ENCODE peak calls at places on chromosomes 13 and 19, in seven cellular contexts. E is neuronal stem cell, J is IMR-90, V is MM.1S, X is fibroblast of lung, D is endodermal cell, Y is mesenchymal stem cell. F is an unnamed sample.

GRCh38 chr19:43780706-43781525 is at the start of gene KCNN4:
- DNase-seq in E (no peak), J (peak; percentile 67), V (no peak), X (peak; percentile 91), D (no peak), Y (peak; percentile 48), F (no peak)

GRCh38 chr13:87234981-87235380 is 436.2 kb upstream of the SLITRK5 start:
- DNase-seq in E (no peak), J (peak; percentile 64), V (peak; percentile 40), X (peak; percentile 95), D (no peak), Y (peak; percentile 47), F (no peak)

GRCh38 chr19:55642153-55643002 is 1.1 kb upstream of the ZNF581 start:
- DNase-seq in E (no peak), J (no peak), V (peak; percentile 33), X (peak; percentile 43), D (peak; percentile 69), Y (peak; percentile 38), F (peak; percentile 46)

GRCh38 chr19:45216677-45217076 is 28.5 kb downstream of the EXOC3L2 start:
- DNase-seq in E (no peak), J (no peak), V (no peak), X (peak; percentile 36), D (no peak), Y (no peak), F (no peak)

GRCh38 chr13:108272333-108272732 is 2.8 kb downstream of the TNFSF13B start:
- DNase-seq in E (no peak), J (peak; percentile 31), V (no peak), X (peak; percentile 24), D (no peak), Y (peak; percentile 28), F (no peak)

GRCh38 chr19:44725684-44726083 is 22.8 kb upstream of the BCL3 start:
- DNase-seq in E (no peak), J (no peak), V (no peak), X (no peak), D (no peak), Y (no peak), F (no peak)

GRCh38 chr19:48330012-48330681 is 4.8 kb downstream of the EMP3 start:
- DNase-seq in E (peak; percentile 79), J (no peak), V (peak; percentile 96), X (peak; percentile 48), D (peak; percentile 94), Y (peak; percentile 50), F (peak; percentile 92)

GRCh38 chr19:13684021-13684420 is 80.3 kb upstream of the MRI1 start:
- DNase-seq in E (no peak), J (no peak), V (no peak), X (no peak), D (no peak), Y (no peak), F (no peak)

GRCh38 chr13:23547000-23547590 is 23.1 kb upstream of the TNFRSF19 start:
- DNase-seq in E (no peak), J (peak; percentile 7), V (no peak), X (peak; percentile 51), D (peak; percentile 72), Y (peak; percentile 8), F (no peak)

GRCh38 chr19:33302175-33302973 is at the start of gene CEBPA:
- DNase-seq in E (peak; percentile 90), J (peak; percentile 72), V (peak; percentile 29), X (peak; percentile 74), D (peak; percentile 93), Y (peak; percentile 74), F (no peak)

DNA sequence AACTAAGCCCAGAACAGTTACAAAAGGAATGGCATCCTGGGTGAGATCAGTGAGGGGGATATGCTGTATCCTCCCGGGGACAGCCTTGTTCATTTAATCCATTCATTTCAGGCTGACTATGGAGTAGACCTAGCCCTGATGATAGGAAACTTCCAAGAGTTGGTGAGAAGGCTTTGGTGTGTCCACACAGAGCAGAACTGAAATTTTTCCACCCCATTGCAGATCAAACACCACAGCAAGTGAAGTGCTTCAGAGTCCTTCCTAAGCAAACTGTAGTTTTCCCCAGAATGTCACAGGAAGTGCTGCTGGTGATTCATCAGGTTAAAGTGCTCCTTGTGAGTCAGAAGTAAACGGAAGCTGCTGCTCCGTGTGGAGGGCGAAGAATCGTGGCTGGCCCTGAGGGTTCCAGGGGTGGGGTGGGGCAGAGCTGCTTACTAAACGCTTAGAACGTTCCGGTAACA is 113.2 kb downstream of the TEX26 start:
- DNase-seq in E (no peak), J (peak; percentile 97), V (no peak), X (peak; percentile 96), D (peak; percentile 58), Y (peak; percentile 100), F (peak; percentile 80)
- H3K9ac ChIP-seq in E (no peak overlapping the region), J (peak overlapping the region; percentile 43), V (no peak overlapping the region), X (no peak overlapping the region), D (no peak overlapping the region), Y (peak overlapping the region; percentile 79), F (peak overlapping the region; percentile 19)

GRCh38 chr13:30865131-30866009 is 40.7 kb upstream of the MEDAG start:
- DNase-seq in E (peak; percentile 75), J (peak; percentile 96), V (peak; percentile 61), X (peak; percentile 95), D (peak; percentile 89), Y (peak; percentile 97), F (peak; percentile 65)
- H3K9ac ChIP-seq in E (no peak overlapping the region), J (peak overlapping the region; percentile 94), V (no peak overlapping the region), X (peak overlapping the region; percentile 66), D (no peak overlapping the region), Y (peak overlapping the region; percentile 95), F (no peak overlapping the region)

DNA sequence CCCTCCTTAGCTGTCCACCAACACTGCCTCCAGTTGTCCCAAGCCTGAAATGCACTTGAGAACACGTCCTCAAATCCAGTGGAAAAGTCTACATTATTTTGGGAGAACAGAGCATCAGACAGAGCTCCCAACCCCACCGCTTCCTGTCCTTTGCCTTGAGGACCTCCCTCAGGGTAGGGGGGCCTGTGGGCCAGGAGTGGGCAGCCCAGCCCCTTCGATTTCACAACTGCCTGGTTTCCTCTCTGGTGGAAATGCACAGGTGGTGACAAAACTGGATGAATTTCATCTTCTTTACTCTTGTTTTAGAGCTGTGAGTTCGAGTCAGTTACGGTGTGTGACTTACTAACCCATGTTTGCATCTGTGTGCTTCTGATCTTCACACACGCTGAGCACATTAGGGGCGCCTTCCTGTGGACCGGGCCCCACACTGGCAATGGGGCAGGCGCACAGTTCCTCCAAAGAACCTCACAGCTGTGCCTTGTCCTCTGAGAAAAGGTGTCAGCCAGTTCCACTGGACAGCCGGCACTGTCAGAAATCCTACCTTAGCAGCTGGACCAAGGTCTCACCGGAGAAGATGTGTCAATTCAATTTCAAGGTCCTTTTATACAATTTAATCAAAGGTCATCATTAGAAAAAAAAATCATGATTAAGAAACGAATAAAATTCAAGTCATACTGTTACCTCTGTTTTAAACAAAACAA is 80.2 kb downstream of the IRS2 start:
- DNase-seq in E (no peak), J (no peak), V (no peak), X (no peak), D (no peak), Y (no peak), F (peak; percentile 75)
- H3K9ac ChIP-seq in E (no peak overlapping the region), J (no peak overlapping the region), V (no peak overlapping the region), X (no peak overlapping the region), D (no peak overlapping the region), Y (no peak overlapping the region), F (peak overlapping the region; percentile 39)

DNA sequence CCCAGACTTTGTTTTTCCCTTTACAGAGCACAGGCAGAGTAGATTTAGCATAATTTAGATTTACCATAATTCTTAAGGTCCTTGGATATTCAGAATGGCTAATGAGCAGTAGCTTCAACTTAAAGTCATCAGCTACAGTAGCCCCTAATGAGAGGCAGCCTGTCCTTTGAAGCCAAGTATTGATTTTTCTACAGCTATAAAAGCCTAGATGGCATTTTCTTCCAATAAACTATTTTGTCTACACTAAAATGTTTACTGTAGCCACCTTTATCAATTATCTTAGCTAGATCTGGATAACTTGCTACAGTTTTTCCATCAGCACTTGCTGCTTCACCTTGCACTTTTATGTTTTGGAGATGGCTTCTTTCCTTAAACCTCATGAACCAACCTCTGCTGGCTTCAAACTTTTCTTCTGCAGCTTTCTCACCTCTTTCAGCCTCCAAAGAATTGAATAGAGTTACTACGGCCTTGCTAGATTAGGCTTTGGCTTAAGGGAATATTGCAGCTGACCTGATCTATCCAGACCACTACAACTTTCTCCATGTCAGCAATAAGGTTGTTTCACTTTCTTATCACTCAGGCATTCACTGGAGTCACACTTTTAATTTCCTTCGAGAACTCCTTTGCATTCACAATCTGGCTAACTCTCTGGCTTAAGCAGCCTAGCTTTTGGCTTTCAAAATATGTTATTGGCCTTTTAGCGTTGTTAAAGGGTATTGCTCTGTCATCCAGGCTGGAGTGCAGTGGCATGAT is 26.6 kb downstream of the BRD4 start:
- DNase-seq in E (no peak), J (no peak), V (no peak), X (no peak), D (no peak), Y (no peak), F (no peak)
- H3K9ac ChIP-seq in E (no peak overlapping the region), J (no peak overlapping the region), V (no peak overlapping the region), X (no peak overlapping the region), D (no peak overlapping the region), Y (no peak overlapping the region), F (no peak overlapping the region)

GRCh38 chr13:113895436-113895835 is 31.6 kb upstream of the GAS6 start:
- DNase-seq in E (no peak), J (peak; percentile 34), V (no peak), X (no peak), D (no peak), Y (no peak), F (no peak)
- H3K9ac ChIP-seq in E (no peak overlapping the region), J (no peak overlapping the region), V (no peak overlapping the region), X (no peak overlapping the region), D (no peak overlapping the region), Y (peak overlapping the region; percentile 62), F (no peak overlapping the region)

DNA sequence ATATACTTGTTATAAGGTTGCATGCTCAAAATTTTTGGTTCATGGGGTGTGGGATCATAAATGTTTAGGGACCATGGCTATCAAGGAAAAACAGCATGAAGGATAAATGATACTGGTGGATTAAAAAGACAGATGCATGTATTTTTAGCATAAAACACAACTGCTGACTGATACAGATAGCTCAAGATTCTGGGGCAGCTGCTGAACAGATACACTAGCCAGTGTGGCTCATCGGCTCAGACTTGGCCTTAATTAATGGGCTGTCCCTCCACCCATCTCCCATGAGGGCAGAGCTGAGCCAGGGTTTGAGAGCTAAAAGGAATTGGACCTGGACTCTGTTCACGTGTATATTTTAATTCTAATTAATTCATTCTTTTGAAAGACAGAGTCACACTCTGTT is 11.5 kb downstream of the ALOX5AP start:
- DNase-seq in E (no peak), J (no peak), V (no peak), X (no peak), D (no peak), Y (no peak), F (no peak)
- H3K9ac ChIP-seq in E (no peak overlapping the region), J (no peak overlapping the region), V (no peak overlapping the region), X (no peak overlapping the region), D (no peak overlapping the region), Y (no peak overlapping the region), F (no peak overlapping the region)

GRCh38 chr19:18713550-18714117 is 30.2 kb downstream of the CRTC1 start:
- DNase-seq in E (no peak), J (no peak), V (no peak), X (no peak), D (no peak), Y (no peak), F (no peak)
- H3K9ac ChIP-seq in E (peak overlapping the region; percentile 44), J (no peak overlapping the region), V (no peak overlapping the region), X (no peak overlapping the region), D (no peak overlapping the region), Y (no peak overlapping the region), F (no peak overlapping the region)

GRCh38 chr19:8320564-8321066 is 560 bp downstream of the NDUFA7 start:
- DNase-seq in E (no peak), J (no peak), V (peak; percentile 45), X (no peak), D (peak; percentile 71), Y (peak; percentile 37), F (peak; percentile 31)
- H3K9ac ChIP-seq in E (peak overlapping the region; percentile 89), J (peak overlapping the region; percentile 90), V (peak overlapping the region; percentile 83), X (peak overlapping the region; percentile 97), D (peak overlapping the region; percentile 99), Y (peak overlapping the region; percentile 99), F (peak overlapping the region; percentile 85)

F was measured in DND-41.